ENCODE peak calls at places on chromosome 16, in eight cellular contexts. Y is bronchial epithelial cell; J is Peyer's patch; V is heart left ventricle; E is CD4-positive, alpha-beta T cell; Q is fibroblast of pulmonary artery; I is GM12865; U is ovary. H is an unnamed sample.

GRCh38 chr16:28136751-28137434 is 73.4 kb upstream of the GSG1L start:
- DNase-seq in Y (no peak), J (no peak), V (no peak), E (peak), Q (peak), I (no peak), U (no peak), H (no peak)

GRCh38 chr16:57166951-57167350 is 18.9 kb downstream of the PSME3IP1 start:
- DNase-seq in Y (peak), J (no peak), V (peak), E (no peak), Q (peak), I (peak), U (no peak), H (no peak)

GRCh38 chr16:23182206-23182674 is 305 bp upstream of the SCNN1G start:
- DNase-seq in Y (peak), J (peak), V (peak), E (peak), Q (peak), I (peak), U (peak), H (no peak)

GRCh38 chr16:3158014-3158497 is 23.2 kb downstream of the ZNF213 start:
- DNase-seq in Y (no peak), J (no peak), V (no peak), E (no peak), Q (no peak), I (no peak), U (no peak), H (no peak)

GRCh38 chr16:57083469-57083868 is 8.9 kb upstream of the CPNE2 start:
- DNase-seq in Y (no peak), J (no peak), V (no peak), E (no peak), Q (no peak), I (no peak), U (no peak), H (no peak)

GRCh38 chr16:50102046-50102756 is 36.4 kb downstream of the HEATR3 start:
- DNase-seq in Y (peak), J (no peak), V (no peak), E (no peak), Q (peak), I (peak), U (no peak), H (peak)

GRCh38 chr16:89981414-89981813 is 32.9 kb downstream of the DEF8 start:
- DNase-seq in Y (no peak), J (no peak), V (no peak), E (no peak), Q (no peak), I (peak), U (no peak), H (no peak)

GRCh38 chr16:9738690-9739089 is 443.5 kb downstream of the GRIN2A start:
- DNase-seq in Y (no peak), J (no peak), V (no peak), E (no peak), Q (no peak), I (no peak), U (no peak), H (no peak)

GRCh38 chr16:29736112-29736511 is 9.7 kb downstream of the C16orf54 start:
- DNase-seq in Y (no peak), J (no peak), V (no peak), E (no peak), Q (no peak), I (no peak), U (no peak), H (no peak)

GRCh38 chr16:49010396-49010795 is 271.2 kb downstream of the CBLN1 start:
- DNase-seq in Y (no peak), J (no peak), V (no peak), E (no peak), Q (no peak), I (no peak), U (peak), H (no peak)

GRCh38 chr16:4972938-4973587 is 14.9 kb downstream of the SEC14L5 start:
- DNase-seq in Y (no peak), J (no peak), V (no peak), E (no peak), Q (peak), I (peak), U (no peak), H (no peak)

GRCh38 chr16:31354394-31355291 is at the start of gene ITGAX:
- DNase-seq in Y (peak), J (no peak), V (peak), E (no peak), Q (peak), I (peak), U (no peak), H (peak)

GRCh38 chr16:15919331-15919730 is 30.1 kb upstream of the ABCC1 start:
- DNase-seq in Y (peak), J (no peak), V (no peak), E (no peak), Q (no peak), I (no peak), U (no peak), H (no peak)

GRCh38 chr16:68246671-68247070 is 1.5 kb downstream of the PLA2G15 start:
- DNase-seq in Y (no peak), J (peak), V (peak), E (no peak), Q (no peak), I (no peak), U (no peak), H (no peak)

GRCh38 chr16:20901441-20902112 is 1.0 kb downstream of the LYRM1 start:
- DNase-seq in Y (peak), J (no peak), V (peak), E (peak), Q (peak), I (peak), U (peak), H (peak)

GRCh38 chr16:24188751-24189318 is 67.3 kb upstream of the CACNG3 start:
- DNase-seq in Y (no peak), J (no peak), V (no peak), E (no peak), Q (no peak), I (no peak), U (no peak), H (no peak)

GRCh38 chr16:81799138-81799504 is 20.0 kb downstream of the PLCG2 start:
- DNase-seq in Y (no peak), J (no peak), V (no peak), E (no peak), Q (no peak), I (no peak), U (no peak), H (no peak)

GRCh38 chr16:89593841-89594240 is 18.3 kb downstream of the CPNE7 start:
- DNase-seq in Y (no peak), J (no peak), V (no peak), E (peak), Q (no peak), I (no peak), U (no peak), H (no peak)

GRCh38 chr16:25633549-25633948 is 58.2 kb upstream of the HS3ST4 start:
- DNase-seq in Y (peak), J (no peak), V (no peak), E (no peak), Q (no peak), I (no peak), U (no peak), H (no peak)

GRCh38 chr16:15803608-15804007 is 53.2 kb downstream of the MYH11 start:
- DNase-seq in Y (no peak), J (no peak), V (no peak), E (no peak), Q (no peak), I (no peak), U (no peak), H (no peak)

GRCh38 chr16:81376880-81377279 is 62.1 kb downstream of the GAN start:
- DNase-seq in Y (peak), J (no peak), V (no peak), E (no peak), Q (peak), I (no peak), U (no peak), H (no peak)

GRCh38 chr16:81738831-81739496 is 40.1 kb upstream of the PLCG2 start:
- DNase-seq in Y (no peak), J (no peak), V (peak), E (no peak), Q (no peak), I (peak), U (no peak), H (peak)

GRCh38 chr16:14308357-14308723 is 237.2 kb downstream of the MRTFB start:
- DNase-seq in Y (no peak), J (no peak), V (no peak), E (no peak), Q (no peak), I (peak), U (no peak), H (no peak)

GRCh38 chr16:89721644-89722391 is 481 bp downstream of the ZNF276 start:
- DNase-seq in Y (peak), J (peak), V (peak), E (peak), Q (peak), I (peak), U (no peak), H (no peak)

GRCh38 chr16:30005341-30006094 is 5.3 kb downstream of the DOC2A start:
- DNase-seq in Y (no peak), J (no peak), V (no peak), E (peak), Q (peak), I (peak), U (no peak), H (no peak)

GRCh38 chr16:86018487-86018886 is 119.5 kb downstream of the IRF8 start:
- DNase-seq in Y (no peak), J (no peak), V (peak), E (no peak), Q (peak), I (peak), U (no peak), H (peak)

GRCh38 chr16:83212301-83212841 is 585.6 kb downstream of the CDH13 start:
- DNase-seq in Y (no peak), J (no peak), V (no peak), E (no peak), Q (no peak), I (peak), U (no peak), H (no peak)

DNA sequence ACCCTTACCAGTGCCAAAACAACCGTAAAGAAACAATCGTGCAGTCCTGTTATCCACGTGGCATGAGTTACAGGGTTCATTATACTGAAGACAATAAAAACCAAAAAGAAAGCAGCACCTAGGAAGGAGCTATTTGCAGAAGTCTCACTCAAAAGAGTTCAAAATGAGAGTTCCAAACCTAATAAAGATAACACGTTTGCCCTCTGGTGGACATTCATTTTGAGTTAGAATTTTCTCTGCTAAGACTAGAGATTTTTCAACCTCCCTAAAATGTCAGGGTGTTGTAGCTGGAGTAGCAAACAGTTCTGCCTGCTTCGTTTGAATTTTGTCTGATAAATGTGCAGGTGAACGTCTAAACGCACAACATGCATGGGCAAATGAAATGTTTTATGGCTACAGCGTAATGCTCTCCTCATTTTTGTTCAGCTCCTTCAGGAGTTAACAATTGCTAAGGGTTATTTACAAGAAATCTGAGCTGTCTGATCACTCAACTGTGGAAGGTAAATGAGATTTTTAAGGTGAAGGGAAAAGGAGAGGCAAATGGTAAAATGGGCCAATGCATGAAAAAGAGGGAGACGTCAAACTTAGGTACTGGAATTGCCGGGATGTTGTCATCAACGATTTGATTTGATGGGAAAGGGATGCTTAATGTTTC is 1067.9 kb upstream of the EEF2KMT start:
- DNase-seq in Y (peak), J (no peak), V (no peak), E (no peak), Q (no peak), I (no peak), U (no peak), H (no peak)
- TF ChIP-seq CTCF in Y (no peak), J (peak), V (no peak), E (no peak), Q (no peak), I (no peak), U (no peak), H (no peak)

GRCh38 chr16:64317601-64318000 is 804.3 kb downstream of the CDH11 start:
- DNase-seq in Y (no peak), J (no peak), V (no peak), E (no peak), Q (no peak), I (no peak), U (no peak), H (no peak)
- TF ChIP-seq CTCF in Y (no peak), J (no peak), V (no peak), E (no peak), Q (no peak), I (no peak), U (no peak), H (no peak)

DNA sequence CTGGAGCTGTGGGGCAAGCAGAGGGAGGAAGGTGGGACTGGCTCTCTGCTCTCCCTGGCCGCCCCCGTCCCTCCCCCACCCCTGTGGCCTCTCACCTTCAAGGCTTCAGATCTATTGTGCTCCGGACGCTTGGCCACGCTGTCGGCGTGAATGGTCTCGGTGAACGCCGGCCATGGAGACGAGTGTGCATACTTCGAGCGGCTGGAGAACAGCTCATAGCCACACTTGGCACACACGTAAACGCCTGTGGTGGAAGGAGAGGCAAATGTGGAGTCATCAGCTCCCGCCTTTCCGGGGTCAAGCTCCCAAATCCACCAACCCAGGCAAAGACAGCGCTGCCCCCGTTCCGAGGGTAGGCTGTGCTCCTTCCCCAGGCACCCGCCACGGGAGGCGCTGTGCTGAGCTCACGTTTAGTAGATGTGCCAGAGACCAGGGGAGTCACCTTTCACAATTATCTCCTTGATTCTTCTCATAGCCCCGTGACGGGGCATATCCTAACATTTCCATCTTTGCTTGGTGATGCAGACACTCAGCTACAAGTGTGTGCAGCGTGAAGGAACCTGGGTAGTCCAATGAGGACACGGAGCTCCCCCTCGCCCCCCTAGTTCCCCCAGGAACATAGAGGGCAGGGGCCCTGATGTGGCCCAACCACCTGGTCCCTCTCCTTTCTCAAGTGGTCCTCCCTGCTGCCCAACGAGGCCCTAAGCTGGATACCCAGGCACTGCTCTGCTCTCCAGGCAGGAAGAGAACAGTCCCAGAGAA is 1.7 kb downstream of the MSRB1 start:
- DNase-seq in Y (no peak), J (no peak), V (no peak), E (no peak), Q (no peak), I (no peak), U (no peak), H (no peak)
- TF ChIP-seq CTCF in Y (no peak), J (no peak), V (no peak), E (no peak), Q (no peak), I (no peak), U (no peak), H (no peak)

GRCh38 chr16:74492976-74493375 is 71.7 kb upstream of the CLEC18B start:
- DNase-seq in Y (no peak), J (no peak), V (no peak), E (no peak), Q (no peak), I (no peak), U (no peak), H (no peak)
- TF ChIP-seq CTCF in Y (no peak), J (no peak), V (no peak), E (no peak), Q (no peak), I (no peak), U (no peak), H (no peak)

GRCh38 chr16:70703835-70704381 is 18.1 kb upstream of the MTSS2 start:
- DNase-seq in Y (no peak), J (no peak), V (no peak), E (no peak), Q (no peak), I (no peak), U (no peak), H (no peak)

GRCh38 chr16:70701998-70702397 is 16.1 kb upstream of the MTSS2 start:
- DNase-seq in Y (peak), J (no peak), V (no peak), E (no peak), Q (no peak), I (no peak), U (no peak), H (no peak)

GRCh38 chr16:70704586-70704985 is 18.7 kb upstream of the MTSS2 start:
- DNase-seq in Y (no peak), J (no peak), V (no peak), E (no peak), Q (no peak), I (no peak), U (no peak), H (no peak)

GRCh38 chr16:70702624-70703023 is 16.8 kb upstream of the MTSS2 start:
- DNase-seq in Y (no peak), J (no peak), V (no peak), E (no peak), Q (no peak), I (no peak), U (no peak), H (no peak)

GRCh38 chr16:70703041-70703834 is 17.4 kb upstream of the MTSS2 start:
- DNase-seq in Y (peak), J (no peak), V (peak), E (no peak), Q (peak), I (no peak), U (no peak), H (no peak)
- TF ChIP-seq CTCF in Y (peak), J (no peak), V (peak), E (no peak), Q (peak), I (no peak), U (peak), H (no peak)